ENCODE peak calls at places on chromosomes 4 and X, in four cellular contexts. A, V, Z and O are unnamed samples.

GRCh38 chrX:123504047-123504446 is 228.8 kb downstream of the THOC2 start:
- DNase-seq in A (no peak), V (no peak), Z (no peak), O (no peak)

GRCh38 chr4:2423066-2423465 is 4.3 kb downstream of the CFAP99 start:
- DNase-seq in A (no peak), V (no peak), Z (no peak), O (no peak)

GRCh38 chr4:8731364-8731763 is 138.8 kb downstream of the CPZ start:
- DNase-seq in A (no peak), V (no peak), Z (no peak), O (no peak)

GRCh38 chrX:45769919-45770582 is 569.4 kb upstream of the DIPK2B start:
- DNase-seq in A (no peak), V (peak), Z (peak), O (peak)

GRCh38 chr4:150283689-150284088 is 205.4 kb downstream of the DCLK2 start:
- DNase-seq in A (no peak), V (no peak), Z (no peak), O (no peak)

GRCh38 chr4:154779362-154779947 is 1.6 kb upstream of the RBM46 start:
- DNase-seq in A (no peak), V (peak), Z (peak), O (peak)

GRCh38 chr4:109928327-109929045 is 15.8 kb downstream of the EGF start:
- DNase-seq in A (no peak), V (no peak), Z (no peak), O (no peak)

GRCh38 chrX:145609951-145610511 is 207.6 kb upstream of the SLITRK2 start:
- DNase-seq in A (no peak), V (no peak), Z (no peak), O (no peak)

GRCh38 chr4:954211-955020 is 19.0 kb downstream of the DGKQ start:
- DNase-seq in A (no peak), V (no peak), Z (no peak), O (no peak)

GRCh38 chrX:146243071-146243470 is 425.4 kb downstream of the SLITRK2 start:
- DNase-seq in A (no peak), V (no peak), Z (no peak), O (no peak)

GRCh38 chrX:771536-771935 is 140.9 kb downstream of the SHOX start:
- DNase-seq in A (no peak), V (no peak), Z (no peak), O (no peak)

GRCh38 chr4:67207941-67208441 is 337.3 kb downstream of the CENPC start:
- DNase-seq in A (no peak), V (no peak), Z (no peak), O (no peak)

GRCh38 chrX:136823175-136823574 is 42.4 kb upstream of the ARHGEF6 start:
- DNase-seq in A (no peak), V (no peak), Z (no peak), O (no peak)

GRCh38 chr4:79934660-79935059 is 138.4 kb downstream of the ANTXR2 start:
- DNase-seq in A (no peak), V (no peak), Z (no peak), O (no peak)

GRCh38 chrX:997631-998137 is 214.8 kb downstream of the CRLF2 start:
- DNase-seq in A (peak), V (no peak), Z (no peak), O (no peak)

GRCh38 chr4:1512738-1513660 is 106.8 kb upstream of the NKX1-1 start:
- DNase-seq in A (peak), V (peak), Z (peak), O (peak)

GRCh38 chrX:73577368-73577767 is 14.4 kb downstream of the CHIC1 start:
- DNase-seq in A (no peak), V (no peak), Z (no peak), O (no peak)

GRCh38 chrX:132023896-132024386 is 839 bp downstream of the STK26 start:
- DNase-seq in A (peak), V (no peak), Z (peak), O (no peak)

GRCh38 chr4:178881937-178882336 is 1439.7 kb upstream of the AGA start:
- DNase-seq in A (no peak), V (no peak), Z (no peak), O (no peak)

GRCh38 chr4:142743071-142743825 is 102.9 kb downstream of the INPP4B start:
- DNase-seq in A (no peak), V (no peak), Z (no peak), O (no peak)

GRCh38 chrX:102934624-102935023 is 2.4 kb upstream of the RAB40AL start:
- DNase-seq in A (peak), V (peak), Z (peak), O (peak)

GRCh38 chr4:169945636-169946035 is 80.6 kb downstream of the MFAP3L start:
- DNase-seq in A (no peak), V (no peak), Z (no peak), O (no peak)

GRCh38 chr4:168744021-168744420 is 247.2 kb downstream of the PALLD start:
- DNase-seq in A (no peak), V (peak), Z (no peak), O (no peak)

GRCh38 chr4:36775544-36775943 is 469.0 kb upstream of the NWD2 start:
- DNase-seq in A (no peak), V (no peak), Z (no peak), O (no peak)

DNA sequence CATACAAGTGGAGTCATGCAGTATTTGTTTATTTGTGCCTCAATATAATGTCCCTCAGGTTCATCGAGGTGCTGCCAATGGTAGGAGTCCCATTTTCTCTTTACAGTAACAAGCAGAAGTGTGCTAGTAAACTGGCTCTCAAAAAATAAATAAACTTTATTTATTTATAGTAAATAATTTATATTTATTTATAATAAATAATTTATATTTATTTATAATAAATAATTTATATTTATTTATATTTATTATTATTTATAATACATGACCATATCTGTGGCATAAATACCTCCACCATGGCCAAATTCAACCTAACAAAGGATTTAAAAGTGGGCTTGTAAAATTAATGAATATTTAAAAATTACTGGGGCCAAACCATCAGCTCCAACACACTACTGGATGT is 464.9 kb upstream of the NWD2 start:
- DNase-seq in A (no peak), V (no peak), Z (no peak), O (no peak)
- TF ChIP-seq ELF4 in A (no peak), V (no peak), Z (no peak), O (no peak)

GRCh38 chr4:39042365-39042764 is 10.2 kb upstream of the TMEM156 start:
- DNase-seq in A (no peak), V (peak), Z (no peak), O (no peak)

GRCh38 chr4:39044364-39044946 is 12.2 kb upstream of the TMEM156 start:
- DNase-seq in A (peak), V (peak), Z (peak), O (peak)

GRCh38 chr4:39044947-39045734 is 12.9 kb upstream of the TMEM156 start:
- DNase-seq in A (peak), V (no peak), Z (peak), O (peak)

GRCh38 chr4:39043058-39043696 is 11.0 kb upstream of the TMEM156 start:
- DNase-seq in A (no peak), V (peak), Z (no peak), O (no peak)

DNA sequence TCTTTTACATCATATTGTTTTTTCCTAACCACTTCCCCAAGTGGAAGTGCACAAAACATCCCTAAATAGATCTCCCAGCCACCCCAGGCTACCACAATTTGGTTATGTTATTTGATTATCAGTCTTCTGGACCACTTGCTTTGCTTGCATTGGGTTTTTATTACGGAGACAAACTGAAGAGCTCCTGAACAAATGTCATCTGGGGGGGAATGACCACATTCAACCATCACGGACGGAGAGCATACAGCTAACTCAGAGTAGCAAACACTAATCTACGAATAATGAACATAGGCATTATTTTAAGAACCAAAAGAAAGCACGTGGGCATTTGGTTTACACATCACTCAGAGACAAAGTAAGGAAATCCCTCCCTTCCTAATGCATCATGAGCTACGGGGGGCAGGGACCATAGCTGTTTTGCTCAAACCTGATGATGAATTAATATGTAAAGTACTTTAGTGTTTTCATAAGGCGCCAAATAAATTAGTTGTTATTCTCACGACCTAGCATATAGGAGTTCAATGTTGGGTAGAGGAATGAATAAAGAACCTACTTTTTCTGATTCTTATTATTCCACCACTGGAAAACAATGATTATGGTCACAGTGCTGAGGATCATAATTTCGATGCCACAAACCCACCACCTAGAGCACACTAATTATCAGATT is 11.6 kb upstream of the TMEM156 start:
- DNase-seq in A (no peak), V (peak), Z (no peak), O (no peak)
- TF ChIP-seq SP1 in A (no peak), V (no peak), Z (peak), O (no peak)

GRCh38 chrX:100208076-100208475 is 202.0 kb downstream of the PCDH19 start:
- DNase-seq in A (no peak), V (no peak), Z (no peak), O (no peak)
- TF ChIP-seq ELF4 in A (no peak), V (no peak), Z (no peak), O (no peak)

DNA sequence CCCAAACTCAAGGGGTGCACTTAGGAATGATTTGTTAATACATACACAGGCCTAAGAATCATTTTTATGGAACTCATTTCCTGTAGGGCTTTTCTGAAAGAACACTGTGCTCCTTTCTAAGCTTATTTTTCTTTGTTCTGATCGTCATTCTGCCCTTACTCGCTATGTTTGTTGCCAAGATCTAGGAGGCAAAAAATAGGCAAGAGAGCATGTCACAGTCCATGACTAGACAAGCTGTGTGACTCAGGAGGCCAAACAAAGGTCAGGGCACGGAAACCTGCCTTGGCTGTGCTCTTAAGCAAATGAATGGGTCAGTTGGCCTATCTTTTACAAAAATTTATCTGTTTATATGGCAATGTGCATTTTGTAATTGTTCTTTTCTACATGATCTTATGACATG is 42.5 kb upstream of the C1GALT1C1 start:
- DNase-seq in A (no peak), V (peak), Z (peak), O (no peak)
- TF ChIP-seq SP1 in A (no peak), V (no peak), Z (no peak), O (no peak)

GRCh38 chr4:25172964-25173917 is 13.0 kb upstream of the SEPSECS start:
- DNase-seq in A (no peak), V (no peak), Z (peak), O (no peak)

GRCh38 chr4:25171451-25171850 is 11.2 kb upstream of the SEPSECS start:
- DNase-seq in A (no peak), V (no peak), Z (no peak), O (no peak)

GRCh38 chr4:25177147-25177546 is 16.9 kb upstream of the SEPSECS start:
- DNase-seq in A (no peak), V (no peak), Z (no peak), O (no peak)

GRCh38 chr4:25178838-25179261 is 18.6 kb upstream of the SEPSECS start:
- DNase-seq in A (no peak), V (peak), Z (no peak), O (no peak)

GRCh38 chr4:25174674-25175073 is 14.4 kb upstream of the SEPSECS start:
- DNase-seq in A (no peak), V (no peak), Z (no peak), O (no peak)
- TF ChIP-seq ELF4 in A (no peak), V (no peak), Z (no peak), O (no peak)

GRCh38 chr4:145623831-145624230 is 4.6 kb downstream of the MMAA start:
- DNase-seq in A (no peak), V (no peak), Z (no peak), O (no peak)
- TF ChIP-seq SP1 in A (no peak), V (no peak), Z (no peak), O (no peak)

DNA sequence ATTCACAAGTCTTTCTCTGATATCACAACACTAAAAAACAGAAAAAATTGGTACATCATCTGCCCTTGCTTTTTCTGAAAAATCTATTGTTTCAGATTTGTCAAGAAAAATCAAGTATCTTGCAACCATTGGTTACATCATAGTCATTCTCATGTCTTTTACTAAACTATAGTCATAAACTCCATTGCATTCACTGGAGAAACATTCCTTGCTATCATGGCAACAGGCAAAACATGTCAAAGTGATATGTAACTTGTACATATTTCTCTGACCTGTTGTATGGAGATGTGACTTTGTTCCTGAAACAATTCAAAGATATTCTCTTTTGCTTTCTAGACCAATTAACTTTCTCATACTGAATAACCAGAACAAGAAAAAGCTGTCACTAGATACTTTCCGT is 121.9 kb upstream of the ANK2 start:
- DNase-seq in A (no peak), V (no peak), Z (no peak), O (no peak)
- TF ChIP-seq ELF4 in A (no peak), V (no peak), Z (no peak), O (no peak)

DNA sequence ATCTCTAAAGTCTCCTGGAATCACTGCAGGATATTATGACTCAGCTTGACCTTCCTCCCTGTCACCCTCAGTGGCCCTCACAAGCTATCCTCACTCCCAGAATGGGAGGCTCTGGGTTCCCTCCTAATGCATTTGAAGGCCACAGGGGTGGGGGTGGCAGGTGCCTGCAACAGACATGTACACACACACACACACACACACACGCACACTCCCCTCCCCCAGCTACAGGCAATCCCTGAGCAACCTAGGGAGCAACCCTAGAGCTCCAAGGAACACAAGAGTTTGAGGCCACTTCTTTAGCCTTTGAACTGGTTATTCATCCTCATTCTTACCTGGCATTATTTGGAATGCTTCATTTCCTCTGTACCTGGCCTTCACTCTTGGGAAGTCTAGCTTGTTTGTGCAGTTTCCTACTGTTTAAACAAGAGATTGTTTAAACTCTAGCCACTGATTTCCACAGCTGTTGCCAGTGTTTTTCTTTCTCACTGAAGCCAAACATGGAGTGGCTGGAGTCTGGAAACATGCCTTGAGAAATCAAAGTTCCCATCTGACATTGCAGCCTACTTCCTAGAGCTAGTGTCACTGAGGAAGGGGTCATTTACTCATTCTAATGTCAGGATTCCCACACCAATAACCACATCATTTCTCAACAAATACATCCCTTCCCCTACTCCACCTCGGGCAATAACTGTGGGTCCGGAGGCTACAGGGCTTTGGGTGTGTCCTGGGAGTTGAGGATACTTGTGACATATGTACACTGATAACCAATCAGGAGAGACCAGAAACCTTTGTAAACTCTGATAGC is 37.7 kb downstream of the MAOA start:
- DNase-seq in A (no peak), V (peak), Z (no peak), O (no peak)
- TF ChIP-seq SP1 in A (no peak), V (no peak), Z (no peak), O (no peak)

DNA sequence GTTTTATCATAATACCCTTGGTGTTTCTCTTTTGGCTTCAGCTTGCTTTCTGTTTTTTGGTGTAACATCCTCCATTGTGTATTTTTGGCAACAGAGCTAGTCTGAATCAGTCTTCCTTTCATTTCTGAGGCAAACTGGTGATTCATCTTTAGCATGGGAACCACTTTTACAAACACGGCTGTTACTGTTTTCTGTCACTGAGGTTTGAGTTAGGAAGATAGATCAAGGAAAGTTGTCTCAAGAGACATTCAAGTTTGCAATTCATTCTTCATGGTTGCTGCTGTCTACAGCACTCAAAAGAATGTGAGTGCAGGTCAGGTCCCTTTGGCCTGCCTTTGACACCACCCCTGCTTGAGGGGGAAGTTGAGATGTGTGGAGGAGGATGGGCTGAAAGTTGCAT is 36.3 kb downstream of the IL21 start:
- DNase-seq in A (no peak), V (no peak), Z (no peak), O (no peak)
- TF ChIP-seq ELF4 in A (no peak), V (no peak), Z (no peak), O (no peak)

GRCh38 chr4:20684852-20685763 is 15.2 kb upstream of the PACRGL start:
- DNase-seq in A (no peak), V (no peak), Z (peak), O (peak)

GRCh38 chr4:20679946-20680345 is 20.3 kb upstream of the PACRGL start:
- DNase-seq in A (no peak), V (no peak), Z (no peak), O (no peak)

GRCh38 chr4:20678382-20678781 is 21.9 kb upstream of the PACRGL start:
- DNase-seq in A (no peak), V (no peak), Z (no peak), O (no peak)

GRCh38 chr4:20682853-20683252 is 17.4 kb upstream of the PACRGL start:
- DNase-seq in A (no peak), V (no peak), Z (no peak), O (no peak)

GRCh38 chr4:20681263-20681662 is 19.0 kb upstream of the PACRGL start:
- DNase-seq in A (no peak), V (no peak), Z (no peak), O (no peak)
- TF ChIP-seq SP1 in A (no peak), V (no peak), Z (no peak), O (no peak)